ENCODE peak calls at places on chromosomes 7 and 10, in seven cellular contexts. F, B, Q, K, Y, T and J are unnamed samples.

GRCh38 chr10:63145782-63146181 is 12.7 kb downstream of the NRBF2 start:
- DNase-seq in F (no peak), B (no peak), Q (no peak), K (peak; percentile 23), Y (no peak), T (no peak), J (no peak)

GRCh38 chr7:142357953-142358520 is 100.2 kb upstream of the PRSS58 start:
- DNase-seq in F (no peak), B (no peak), Q (peak; percentile 35), K (peak; percentile 72), Y (peak; percentile 84), T (peak; percentile 61), J (peak; percentile 60)

GRCh38 chr10:61907011-61907410 is 5.5 kb downstream of the ARID5B start:
- DNase-seq in F (no peak), B (no peak), Q (no peak), K (no peak), Y (no peak), T (no peak), J (no peak)

GRCh38 chr7:157490465-157490912 is 153.7 kb downstream of the DNAJB6 start:
- DNase-seq in F (no peak), B (no peak), Q (no peak), K (peak; percentile 6), Y (peak; percentile 70), T (peak; percentile 88), J (peak; percentile 44)

GRCh38 chr7:45225560-45226335 is 68.2 kb downstream of the RAMP3 start:
- DNase-seq in F (no peak), B (no peak), Q (no peak), K (no peak), Y (no peak), T (no peak), J (no peak)

GRCh38 chr7:157405914-157406810 is 69.4 kb downstream of the DNAJB6 start:
- DNase-seq in F (no peak), B (peak; percentile 53), Q (no peak), K (no peak), Y (no peak), T (no peak), J (no peak)

GRCh38 chr10:52318822-52319464 is 4.9 kb downstream of the DKK1 start:
- DNase-seq in F (no peak), B (no peak), Q (no peak), K (peak; percentile 87), Y (peak; percentile 92), T (peak; percentile 57), J (peak; percentile 98)

GRCh38 chr7:128836729-128837348 is 6.6 kb downstream of the FLNC start:
- DNase-seq in F (no peak), B (no peak), Q (no peak), K (no peak), Y (no peak), T (no peak), J (no peak)

GRCh38 chr10:46020871-46021553 is 9.4 kb downstream of the NCOA4 start:
- DNase-seq in F (no peak), B (no peak), Q (no peak), K (peak; percentile 94), Y (peak; percentile 85), T (no peak), J (no peak)